ENCODE peak calls at places on chromosomes 3 and 15, in eight cellular contexts. O is HFFc6, F is GM13977, L is suprapubic skin, A is left ventricle myocardium inferior, J is coronary artery, X is glutamatergic neuron, R is cardiac fibroblast. Z is an unnamed sample.

GRCh38 chr3:53255360-53255774 is 455 bp downstream of the TKT start:
- DNase-seq in O (no peak), F (peak), L (no peak), A (peak), J (no peak), X (no peak), R (peak), Z (no peak)

GRCh38 chr3:66394261-66395249 is 106.3 kb downstream of the LRIG1 start:
- DNase-seq in O (no peak), F (peak), L (no peak), A (no peak), J (peak), X (no peak), R (peak), Z (no peak)

GRCh38 chr3:123559040-123559861 is 25.6 kb downstream of the HACD2 start:
- DNase-seq in O (peak), F (peak), L (no peak), A (no peak), J (no peak), X (no peak), R (peak), Z (no peak)

GRCh38 chr3:150232992-150233451 is 175.1 kb upstream of the TSC22D2 start:
- DNase-seq in O (no peak), F (no peak), L (no peak), A (peak), J (no peak), X (no peak), R (peak), Z (peak)

GRCh38 chr3:12175844-12176453 is 17.2 kb upstream of the TIMP4 start:
- DNase-seq in O (no peak), F (peak), L (no peak), A (peak), J (no peak), X (peak), R (peak), Z (no peak)

GRCh38 chr3:12392101-12392878 is 92.0 kb upstream of the TSEN2 start:
- DNase-seq in O (no peak), F (no peak), L (no peak), A (no peak), J (no peak), X (no peak), R (no peak), Z (no peak)

GRCh38 chr3:72887723-72888545 is at the start of gene GXYLT2:
- DNase-seq in O (peak), F (peak), L (peak), A (peak), J (no peak), X (peak), R (peak), Z (peak)

GRCh38 chr3:133901083-133901482 is 5.4 kb upstream of the RAB6B start:
- DNase-seq in O (no peak), F (no peak), L (no peak), A (no peak), J (no peak), X (no peak), R (no peak), Z (no peak)

GRCh38 chr15:96336643-96337353 is 6.3 kb downstream of the NR2F2 start:
- DNase-seq in O (no peak), F (no peak), L (no peak), A (no peak), J (peak), X (no peak), R (peak), Z (no peak)

DNA sequence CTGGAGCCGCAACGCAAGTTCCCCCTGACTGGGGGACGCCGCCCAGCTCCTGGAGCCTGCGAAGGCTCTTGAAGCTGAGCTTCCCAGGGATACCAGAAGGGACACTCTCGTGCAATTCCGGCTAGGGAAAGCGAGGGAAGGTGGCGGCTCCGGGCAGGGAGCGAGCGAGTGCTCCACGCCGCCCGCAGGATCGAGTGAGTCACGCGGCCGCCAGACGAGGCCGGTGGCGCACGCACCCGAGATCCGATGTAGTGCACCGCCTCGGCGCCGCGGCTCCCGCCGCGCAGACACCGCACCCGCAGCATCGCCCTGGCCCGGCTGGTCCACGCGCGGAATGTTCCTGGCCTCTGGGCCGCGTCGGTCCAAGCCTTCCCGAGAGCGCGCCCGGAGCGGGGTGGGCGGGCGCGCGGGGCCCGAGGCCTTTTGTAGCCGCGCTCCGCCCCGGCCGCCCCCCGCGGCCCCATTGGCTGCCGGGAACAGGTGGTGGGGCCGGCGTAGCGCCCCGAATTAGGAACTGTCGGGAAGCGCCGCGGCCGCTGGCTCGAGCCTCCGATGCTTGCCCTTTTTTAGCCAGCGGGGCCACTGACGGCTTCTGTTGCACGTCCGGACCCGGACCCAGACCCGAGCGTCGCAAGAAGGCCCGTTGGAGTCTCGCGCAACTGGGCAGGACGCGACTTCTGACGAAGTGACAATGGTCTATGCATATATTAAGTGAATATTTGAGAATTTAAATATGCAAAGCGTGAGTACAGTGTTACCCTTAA is at the start of gene GATM:
- DNase-seq in O (peak), F (peak), L (peak), A (peak), J (peak), X (peak), R (peak), Z (peak)
- TF ChIP-seq CTCF in O (peak), F (no peak), L (peak), A (peak), J (peak), X (peak), R (peak), Z (peak)

GRCh38 chr15:101723874-101724674 is at the start of gene TARS3:
- DNase-seq in O (peak), F (peak), L (peak), A (peak), J (peak), X (peak), R (peak), Z (peak)
- TF ChIP-seq CTCF in O (peak), F (peak), L (no peak), A (peak), J (peak), X (no peak), R (peak), Z (peak)

DNA sequence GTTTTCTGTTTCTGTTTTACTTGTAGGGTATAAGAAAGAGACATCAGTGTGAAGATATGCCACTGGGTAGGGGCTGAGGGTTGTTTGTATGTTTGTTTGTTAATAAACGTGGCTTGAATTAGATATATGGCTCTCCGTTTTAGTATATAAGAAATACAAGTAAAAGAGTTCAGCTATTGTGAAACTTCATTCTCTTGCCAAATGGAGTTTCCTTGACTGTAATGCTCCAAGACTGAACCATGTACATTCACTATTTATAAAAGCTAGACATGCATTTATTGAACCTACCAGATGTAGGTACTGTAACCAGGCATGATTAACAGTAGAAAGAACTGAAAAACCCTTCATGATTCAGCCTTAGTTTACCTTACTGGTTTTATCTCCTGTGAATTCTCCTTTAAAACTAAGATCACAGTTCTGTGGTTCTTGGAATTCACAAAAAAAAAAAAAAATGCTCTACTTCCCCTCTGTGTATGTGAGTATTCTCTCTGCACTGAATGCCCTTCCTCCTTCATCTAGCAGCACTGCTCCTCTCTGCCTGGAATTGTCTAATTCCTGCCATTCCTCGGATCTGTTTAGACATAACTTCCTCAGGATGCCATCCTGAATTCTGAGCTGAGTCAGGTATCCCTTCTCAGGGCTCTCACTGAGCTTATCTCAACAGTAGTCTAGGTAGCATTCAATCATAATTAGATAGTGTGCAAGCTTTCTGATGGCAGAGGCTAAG is 504.4 kb downstream of the FHIT start:
- DNase-seq in O (no peak), F (no peak), L (no peak), A (no peak), J (no peak), X (no peak), R (peak), Z (no peak)
- TF ChIP-seq CTCF in O (no peak), F (no peak), L (no peak), A (no peak), J (no peak), X (no peak), R (no peak), Z (no peak)

GRCh38 chr3:64490180-64490579 is 197.6 kb downstream of the ADAMTS9 start:
- DNase-seq in O (no peak), F (no peak), L (no peak), A (no peak), J (no peak), X (no peak), R (no peak), Z (no peak)
- TF ChIP-seq CTCF in O (no peak), F (no peak), L (no peak), A (no peak), J (no peak), X (no peak), R (no peak), Z (no peak)

GRCh38 chr3:185950720-185951119 is 12.9 kb upstream of the TRA2B start:
- DNase-seq in O (no peak), F (no peak), L (no peak), A (no peak), J (no peak), X (no peak), R (no peak), Z (no peak)
- TF ChIP-seq CTCF in O (no peak), F (no peak), L (no peak), A (no peak), J (no peak), X (no peak), R (no peak), Z (no peak)

GRCh38 chr15:89756897-89757296 is 5.8 kb upstream of the MESP1 start:
- DNase-seq in O (no peak), F (no peak), L (no peak), A (no peak), J (no peak), X (no peak), R (no peak), Z (no peak)
- TF ChIP-seq CTCF in O (no peak), F (no peak), L (no peak), A (no peak), J (no peak), X (no peak), R (no peak), Z (no peak)

Z was measured in dorsolateral prefrontal cortex.